ENCODE peak calls at places on chromosomes 16 and 17, in five cellular contexts. A is AG10803, E is neural progenitor cell, P is body of pancreas, M is HuH-7.5. X is an unnamed sample.

GRCh38 chr17:48579738-48580543 is 1.8 kb upstream of the HOXB4 start:
- DNase-seq in A (no peak), E (no peak), P (no peak), M (no peak), X (no peak)

GRCh38 chr17:2264023-2264860 is 39.3 kb downstream of the SMG6 start:
- DNase-seq in A (no peak), E (no peak), P (no peak), M (no peak), X (no peak)

GRCh38 chr17:17728550-17729251 is 47.4 kb downstream of the RAI1 start:
- DNase-seq in A (no peak), E (no peak), P (no peak), M (no peak), X (peak)

GRCh38 chr16:9787717-9788116 is 394.5 kb downstream of the GRIN2A start:
- DNase-seq in A (peak), E (no peak), P (no peak), M (no peak), X (no peak)

GRCh38 chr16:25580071-25580470 is 111.7 kb upstream of the HS3ST4 start:
- DNase-seq in A (no peak), E (no peak), P (no peak), M (no peak), X (no peak)

GRCh38 chr17:19313066-19313745 is 49.3 kb downstream of the B9D1 start:
- DNase-seq in A (no peak), E (no peak), P (no peak), M (no peak), X (no peak)

GRCh38 chr16:72847187-72848044 is 200.5 kb downstream of the ZFHX3 start:
- DNase-seq in A (peak), E (peak), P (no peak), M (peak), X (peak)

GRCh38 chr17:8818047-8818446 is 18.9 kb upstream of the MFSD6L start:
- DNase-seq in A (no peak), E (no peak), P (no peak), M (no peak), X (no peak)

GRCh38 chr17:33964344-33964979 is 290.6 kb upstream of the CCL2 start:
- DNase-seq in A (no peak), E (no peak), P (no peak), M (no peak), X (peak)

GRCh38 chr16:70267516-70267915 is 15.8 kb upstream of the EXOSC6 start:
- DNase-seq in A (peak), E (peak), P (no peak), M (peak), X (peak)

GRCh38 chr17:33328129-33328528 is 35.0 kb upstream of the ASIC2 start:
- DNase-seq in A (no peak), E (peak), P (no peak), M (no peak), X (peak)

GRCh38 chr16:12531937-12532336 is 271.8 kb downstream of the CPPED1 start:
- DNase-seq in A (peak), E (no peak), P (no peak), M (no peak), X (peak)

GRCh38 chr17:38447502-38448095 is 19.3 kb downstream of the ARHGAP23 start:
- DNase-seq in A (peak), E (no peak), P (no peak), M (no peak), X (no peak)

GRCh38 chr17:35183332-35183731 is 10.9 kb downstream of the SLC35G3 start:
- DNase-seq in A (no peak), E (no peak), P (no peak), M (no peak), X (no peak)

GRCh38 chr16:62041401-62041800 is 5.2 kb upstream of the CDH8 start:
- DNase-seq in A (peak), E (peak), P (no peak), M (no peak), X (peak)

GRCh38 chr17:29577009-29577777 is 8.7 kb downstream of the TP53I13 start:
- DNase-seq in A (no peak), E (no peak), P (no peak), M (no peak), X (no peak)

GRCh38 chr17:63588797-63589196 is 11.9 kb upstream of the TACO1 start:
- DNase-seq in A (no peak), E (no peak), P (no peak), M (no peak), X (no peak)

GRCh38 chr16:71311553-71312158 is 22.5 kb upstream of the CMTR2 start:
- DNase-seq in A (peak), E (peak), P (peak), M (peak), X (no peak)

GRCh38 chr17:38541281-38541680 is 64.5 kb downstream of the SRCIN1 start:
- DNase-seq in A (no peak), E (no peak), P (no peak), M (no peak), X (no peak)

GRCh38 chr17:55620023-55620422 is 102.6 kb downstream of the TMEM100 start:
- DNase-seq in A (no peak), E (no peak), P (no peak), M (no peak), X (no peak)

GRCh38 chr16:11794991-11795886 is 1.8 kb downstream of the ZC3H7A start:
- DNase-seq in A (peak), E (no peak), P (no peak), M (no peak), X (no peak)

GRCh38 chr17:66960623-66961022 is 3.9 kb upstream of the CACNG4 start:
- DNase-seq in A (no peak), E (no peak), P (no peak), M (no peak), X (no peak)

GRCh38 chr17:62083651-62084050 is 18.6 kb upstream of the MED13 start:
- DNase-seq in A (no peak), E (no peak), P (no peak), M (no peak), X (no peak)

GRCh38 chr16:72241930-72242329 is 70.0 kb upstream of the PMFBP1 start:
- DNase-seq in A (peak), E (peak), P (peak), M (peak), X (peak)

GRCh38 chr16:87895641-87896141 is 26.4 kb upstream of the SLC7A5 start:
- DNase-seq in A (peak), E (no peak), P (no peak), M (no peak), X (no peak)

GRCh38 chr17:18994626-18995025 is 9.9 kb downstream of the FAM83G start:
- DNase-seq in A (no peak), E (no peak), P (no peak), M (no peak), X (no peak)

GRCh38 chr17:46832306-46832895 is 13.9 kb upstream of the WNT3 start:
- DNase-seq in A (no peak), E (peak), P (no peak), M (no peak), X (no peak)

GRCh38 chr16:49620158-49620867 is 235.6 kb downstream of the ZNF423 start:
- DNase-seq in A (peak), E (no peak), P (peak), M (peak), X (no peak)

GRCh38 chr17:41615454-41615853 is 2.9 kb upstream of the KRT16 start:
- DNase-seq in A (no peak), E (peak), P (no peak), M (no peak), X (peak)

GRCh38 chr17:75511610-75512575 is 3.4 kb downstream of the CASKIN2 start:
- DNase-seq in A (no peak), E (no peak), P (peak), M (peak), X (no peak)

GRCh38 chr17:29140631-29141483 is 39.3 kb downstream of the MYO18A start:
- DNase-seq in A (no peak), E (peak), P (no peak), M (no peak), X (no peak)

GRCh38 chr16:50123417-50123816 is 29.7 kb upstream of the TENT4B start:
- DNase-seq in A (no peak), E (no peak), P (no peak), M (no peak), X (no peak)

GRCh38 chr16:27779719-27780161 is 229.8 kb downstream of the KATNIP start:
- DNase-seq in A (peak), E (peak), P (no peak), M (peak), X (no peak)